ENCODE peak calls at places on chromosomes 5 and 9, in eight cellular contexts. One of them, this sample, is unnamed.

GRCh38 chr5:112867411-112867810 is 6.3 kb downstream of the SRP19 start:
- ATAC-seq in pancreas: no peak
- ATAC-seq in lung: no peak
- ATAC-seq in K562: no peak
- ATAC-seq in lower lobe of right lung: no peak
- ATAC-seq in IMR-90: no peak
- ATAC-seq in heart left ventricle: no peak
- ATAC-seq in psoas muscle: no peak
- ATAC-seq in this sample: no peak

GRCh38 chr5:7207979-7208378 is 188.0 kb upstream of the ADCY2 start:
- ATAC-seq in pancreas: no peak
- ATAC-seq in lung: no peak
- ATAC-seq in K562: no peak
- ATAC-seq in lower lobe of right lung: peak; percentile 46
- ATAC-seq in IMR-90: no peak
- ATAC-seq in heart left ventricle: no peak
- ATAC-seq in psoas muscle: no peak
- ATAC-seq in this sample: peak; percentile 24

GRCh38 chr9:136239135-136239962 is 6.3 kb downstream of the QSOX2 start:
- ATAC-seq in pancreas: peak; percentile 32
- ATAC-seq in lung: no peak
- ATAC-seq in K562: no peak
- ATAC-seq in lower lobe of right lung: no peak
- ATAC-seq in IMR-90: no peak
- ATAC-seq in heart left ventricle: no peak
- ATAC-seq in psoas muscle: no peak
- ATAC-seq in this sample: peak; percentile 34

GRCh38 chr5:143374496-143375217 is 28.8 kb downstream of the NR3C1 start:
- ATAC-seq in pancreas: no peak
- ATAC-seq in lung: no peak
- ATAC-seq in K562: no peak
- ATAC-seq in lower lobe of right lung: no peak
- ATAC-seq in IMR-90: no peak
- ATAC-seq in heart left ventricle: no peak
- ATAC-seq in psoas muscle: no peak
- ATAC-seq in this sample: no peak

GRCh38 chr5:123517479-123517878 is 5.5 kb downstream of the CSNK1G3 start:
- ATAC-seq in pancreas: no peak
- ATAC-seq in lung: no peak
- ATAC-seq in K562: no peak
- ATAC-seq in lower lobe of right lung: no peak
- ATAC-seq in IMR-90: no peak
- ATAC-seq in heart left ventricle: no peak
- ATAC-seq in psoas muscle: no peak
- ATAC-seq in this sample: no peak

GRCh38 chr9:28539432-28539831 is 966.2 kb upstream of the C9orf72 start:
- ATAC-seq in pancreas: no peak
- ATAC-seq in lung: no peak
- ATAC-seq in K562: no peak
- ATAC-seq in lower lobe of right lung: no peak
- ATAC-seq in IMR-90: no peak
- ATAC-seq in heart left ventricle: no peak
- ATAC-seq in psoas muscle: no peak
- ATAC-seq in this sample: no peak

GRCh38 chr9:76414656-76415055 is 20.4 kb upstream of the RFK start:
- ATAC-seq in pancreas: no peak
- ATAC-seq in lung: no peak
- ATAC-seq in K562: no peak
- ATAC-seq in lower lobe of right lung: no peak
- ATAC-seq in IMR-90: no peak
- ATAC-seq in heart left ventricle: no peak
- ATAC-seq in psoas muscle: no peak
- ATAC-seq in this sample: no peak

GRCh38 chr5:155416765-155417164 is 403.2 kb downstream of the KIF4B start:
- ATAC-seq in pancreas: no peak
- ATAC-seq in lung: no peak
- ATAC-seq in K562: no peak
- ATAC-seq in lower lobe of right lung: no peak
- ATAC-seq in IMR-90: no peak
- ATAC-seq in heart left ventricle: no peak
- ATAC-seq in psoas muscle: no peak
- ATAC-seq in this sample: no peak

GRCh38 chr9:115997923-115998322 is 155.7 kb upstream of the PAPPA start:
- ATAC-seq in pancreas: no peak
- ATAC-seq in lung: no peak
- ATAC-seq in K562: no peak
- ATAC-seq in lower lobe of right lung: no peak
- ATAC-seq in IMR-90: peak; percentile 30
- ATAC-seq in heart left ventricle: no peak
- ATAC-seq in psoas muscle: peak; percentile 34
- ATAC-seq in this sample: no peak

GRCh38 chr5:35853652-35854051 is 3.0 kb upstream of the IL7R start:
- ATAC-seq in pancreas: no peak
- ATAC-seq in lung: no peak
- ATAC-seq in K562: no peak
- ATAC-seq in lower lobe of right lung: peak; percentile 77
- ATAC-seq in IMR-90: no peak
- ATAC-seq in heart left ventricle: no peak
- ATAC-seq in psoas muscle: no peak
- ATAC-seq in this sample: peak; percentile 11

GRCh38 chr9:118595719-118596305 is 773.4 kb downstream of the BRINP1 start:
- ATAC-seq in pancreas: no peak
- ATAC-seq in lung: no peak
- ATAC-seq in K562: no peak
- ATAC-seq in lower lobe of right lung: peak; percentile 56
- ATAC-seq in IMR-90: no peak
- ATAC-seq in heart left ventricle: no peak
- ATAC-seq in psoas muscle: peak; percentile 74
- ATAC-seq in this sample: no peak

GRCh38 chr9:83379045-83379444 is 159.2 kb downstream of the FRMD3 start:
- ATAC-seq in pancreas: no peak
- ATAC-seq in lung: no peak
- ATAC-seq in K562: no peak
- ATAC-seq in lower lobe of right lung: no peak
- ATAC-seq in IMR-90: no peak
- ATAC-seq in heart left ventricle: no peak
- ATAC-seq in psoas muscle: no peak
- ATAC-seq in this sample: no peak

GRCh38 chr5:64811050-64811640 is 42.4 kb downstream of the CWC27 start:
- ATAC-seq in pancreas: no peak
- ATAC-seq in lung: no peak
- ATAC-seq in K562: peak; percentile 77
- ATAC-seq in lower lobe of right lung: no peak
- ATAC-seq in IMR-90: peak; percentile 77
- ATAC-seq in heart left ventricle: no peak
- ATAC-seq in psoas muscle: no peak
- ATAC-seq in this sample: no peak

DNA sequence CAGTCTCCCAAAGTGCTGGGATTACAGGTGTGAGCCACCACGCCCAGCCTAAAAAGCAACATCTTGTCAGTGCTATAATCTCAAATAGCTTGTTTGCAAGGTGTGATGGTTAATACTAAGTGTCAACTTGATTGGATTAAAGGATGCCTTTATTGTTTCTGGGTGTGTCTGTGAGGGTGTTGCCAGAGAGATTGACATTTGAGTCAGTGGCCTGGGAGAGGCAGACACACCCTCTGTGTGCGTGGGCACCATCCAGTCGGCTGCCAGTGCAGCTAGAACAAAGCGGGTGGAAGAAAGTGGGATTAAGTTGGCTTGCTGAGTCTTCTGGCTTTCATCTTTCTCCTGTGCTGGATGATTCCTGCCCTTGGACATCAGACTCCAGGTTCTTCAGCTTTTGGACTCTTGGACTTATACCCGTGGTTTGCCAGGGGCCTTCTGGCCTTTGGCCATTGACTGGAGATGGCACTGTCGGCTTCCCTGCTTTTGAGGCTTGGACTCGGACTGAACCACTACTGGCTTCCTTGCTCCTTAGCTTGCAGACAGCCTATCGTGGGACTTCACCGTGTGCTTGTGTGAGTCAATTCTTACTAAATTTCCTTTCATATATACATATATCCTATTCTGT is 28.2 kb downstream of the TARS1 start:
- ATAC-seq in pancreas: no peak
- ATAC-seq in lung: no peak
- ATAC-seq in K562: no peak
- ATAC-seq in lower lobe of right lung: no peak
- ATAC-seq in IMR-90: no peak
- ATAC-seq in heart left ventricle: no peak
- ATAC-seq in psoas muscle: no peak
- ATAC-seq in this sample: no peak
- H3K27ac ChIP-seq in pancreas: no peak overlapping the region
- H3K27ac ChIP-seq in lung: no peak overlapping the region
- H3K27ac ChIP-seq in K562: no peak overlapping the region
- H3K27ac ChIP-seq in lower lobe of right lung: no peak overlapping the region
- H3K27ac ChIP-seq in IMR-90: no peak overlapping the region
- H3K27ac ChIP-seq in heart left ventricle: no peak overlapping the region
- H3K27ac ChIP-seq in psoas muscle: no peak overlapping the region
- H3K27ac ChIP-seq in this sample: no peak overlapping the region

DNA sequence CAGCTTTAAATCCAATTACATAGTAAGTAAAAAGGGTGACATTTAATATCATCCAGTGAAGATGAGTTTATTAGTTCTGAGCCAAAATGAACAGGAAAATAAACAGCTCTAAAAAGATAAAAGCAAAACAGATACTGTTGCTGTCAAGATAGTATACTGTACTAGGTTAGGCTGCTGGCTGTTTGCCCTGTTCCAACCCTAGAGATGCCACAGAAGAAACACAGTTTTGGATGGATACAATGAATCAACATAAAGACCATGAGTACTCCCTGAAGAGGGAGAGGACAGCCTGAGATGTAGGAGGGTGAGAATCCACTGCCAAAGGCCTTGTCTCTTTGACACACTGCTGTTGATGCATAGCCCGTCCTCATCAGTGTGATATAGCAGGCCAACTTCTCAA is 1302.7 kb downstream of the EFNA5 start:
- ATAC-seq in pancreas: no peak
- ATAC-seq in lung: no peak
- ATAC-seq in K562: no peak
- ATAC-seq in lower lobe of right lung: no peak
- ATAC-seq in IMR-90: no peak
- ATAC-seq in heart left ventricle: no peak
- ATAC-seq in psoas muscle: no peak
- ATAC-seq in this sample: no peak
- H3K4me3 ChIP-seq in pancreas: no peak overlapping the region
- H3K4me3 ChIP-seq in lung: no peak overlapping the region
- H3K4me3 ChIP-seq in K562: no peak overlapping the region
- H3K4me3 ChIP-seq in lower lobe of right lung: no peak overlapping the region
- H3K4me3 ChIP-seq in IMR-90: no peak overlapping the region
- H3K4me3 ChIP-seq in heart left ventricle: no peak overlapping the region
- H3K4me3 ChIP-seq in psoas muscle: no peak overlapping the region
- H3K4me3 ChIP-seq in this sample: no peak overlapping the region

GRCh38 chr5:38600334-38601045 is 44.0 kb upstream of the LIFR start:
- ATAC-seq in pancreas: no peak
- ATAC-seq in lung: no peak
- ATAC-seq in K562: no peak
- ATAC-seq in lower lobe of right lung: peak; percentile 48
- ATAC-seq in IMR-90: no peak
- ATAC-seq in heart left ventricle: no peak
- ATAC-seq in psoas muscle: peak; percentile 71
- ATAC-seq in this sample: no peak

GRCh38 chr5:38598296-38598993 is 42.0 kb upstream of the LIFR start:
- ATAC-seq in pancreas: no peak
- ATAC-seq in lung: no peak
- ATAC-seq in K562: no peak
- ATAC-seq in lower lobe of right lung: no peak
- ATAC-seq in IMR-90: peak; percentile 21
- ATAC-seq in heart left ventricle: no peak
- ATAC-seq in psoas muscle: no peak
- ATAC-seq in this sample: no peak

GRCh38 chr5:38596997-38597396 is 40.6 kb upstream of the LIFR start:
- ATAC-seq in pancreas: no peak
- ATAC-seq in lung: no peak
- ATAC-seq in K562: no peak
- ATAC-seq in lower lobe of right lung: no peak
- ATAC-seq in IMR-90: no peak
- ATAC-seq in heart left ventricle: no peak
- ATAC-seq in psoas muscle: no peak
- ATAC-seq in this sample: no peak

GRCh38 chr5:38601133-38601842 is 44.8 kb upstream of the LIFR start:
- ATAC-seq in pancreas: peak; percentile 46
- ATAC-seq in lung: no peak
- ATAC-seq in K562: peak; percentile 73
- ATAC-seq in lower lobe of right lung: no peak
- ATAC-seq in IMR-90: no peak
- ATAC-seq in heart left ventricle: peak; percentile 77
- ATAC-seq in psoas muscle: peak; percentile 70
- ATAC-seq in this sample: peak; percentile 63

GRCh38 chr5:38598994-38599611 is 42.7 kb upstream of the LIFR start:
- ATAC-seq in pancreas: no peak
- ATAC-seq in lung: no peak
- ATAC-seq in K562: no peak
- ATAC-seq in lower lobe of right lung: no peak
- ATAC-seq in IMR-90: peak; percentile 81
- ATAC-seq in heart left ventricle: no peak
- ATAC-seq in psoas muscle: no peak
- ATAC-seq in this sample: no peak
- TF ChIP-seq CTCF in pancreas: no peak
- TF ChIP-seq CTCF in lung: no peak
- TF ChIP-seq CTCF in K562: no peak
- TF ChIP-seq CTCF in lower lobe of right lung: no peak
- TF ChIP-seq CTCF in IMR-90: no peak
- TF ChIP-seq CTCF in heart left ventricle: no peak
- TF ChIP-seq CTCF in psoas muscle: no peak
- TF ChIP-seq CTCF in this sample: no peak

DNA sequence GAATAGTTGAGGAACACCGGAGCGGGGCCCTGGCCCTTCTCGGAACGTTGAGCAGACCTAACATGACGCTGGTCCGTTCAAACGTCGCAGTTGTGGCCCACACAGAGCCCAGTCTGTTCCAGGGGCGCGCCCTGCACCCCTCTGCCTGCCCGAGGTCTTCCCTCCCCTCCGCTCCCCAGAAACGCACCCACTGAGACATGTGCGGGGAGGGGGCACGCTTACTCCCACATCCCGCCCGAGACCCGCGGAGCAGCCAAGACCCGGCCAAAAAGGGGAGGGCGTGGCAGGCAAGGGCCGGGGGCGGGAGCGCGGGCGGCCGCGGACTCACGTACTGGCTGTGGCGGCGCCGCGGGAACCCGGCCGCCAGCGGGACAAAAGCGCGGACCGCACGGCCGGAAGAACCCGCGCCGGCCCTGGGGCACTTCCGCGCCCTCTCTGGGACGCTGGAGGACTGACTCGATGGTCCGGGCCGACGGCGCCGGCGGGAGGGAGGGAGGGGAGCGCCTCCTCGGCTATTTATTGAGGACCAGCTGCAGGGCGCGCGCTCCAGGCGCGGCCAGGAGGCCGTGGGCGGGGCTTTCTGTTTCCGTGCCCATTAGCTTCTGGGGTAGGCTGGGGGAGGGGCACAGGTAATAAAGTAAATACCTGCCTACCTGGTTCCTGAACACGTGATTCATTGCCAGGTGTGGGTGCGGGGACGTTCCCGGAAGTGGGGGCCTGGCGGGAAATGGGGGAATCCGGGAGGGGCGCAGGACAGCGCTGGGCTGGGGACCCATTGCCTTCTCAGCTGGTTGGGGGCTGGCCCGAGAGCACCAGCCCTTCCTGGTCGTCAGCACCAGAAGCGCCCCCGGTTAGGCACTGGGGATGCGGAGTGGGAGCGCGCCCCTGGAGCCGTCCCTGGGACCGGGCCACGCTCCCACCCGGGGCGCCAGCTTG is at the start of gene ZFP62:
- ATAC-seq in pancreas: peak; percentile 96
- ATAC-seq in lung: peak; percentile 95
- ATAC-seq in K562: peak; percentile 95
- ATAC-seq in lower lobe of right lung: peak; percentile 98
- ATAC-seq in IMR-90: peak; percentile 97
- ATAC-seq in heart left ventricle: peak; percentile 96
- ATAC-seq in psoas muscle: peak; percentile 99
- ATAC-seq in this sample: peak; percentile 98
- H3K27ac ChIP-seq in pancreas: peak within 1 kb of the TSS; percentile 91
- H3K27ac ChIP-seq in lung: peak within 1 kb of the TSS; percentile 90
- H3K27ac ChIP-seq in K562: peak within 1 kb of the TSS; percentile 91
- H3K27ac ChIP-seq in lower lobe of right lung: peak within 1 kb of the TSS; percentile 91
- H3K27ac ChIP-seq in IMR-90: peak within 1 kb of the TSS; percentile 95
- H3K27ac ChIP-seq in heart left ventricle: peak within 1 kb of the TSS; percentile 98
- H3K27ac ChIP-seq in psoas muscle: peak within 1 kb of the TSS; percentile 83
- H3K27ac ChIP-seq in this sample: peak within 1 kb of the TSS; percentile 45

This sample was measured in gastroesophageal sphincter.